ENCODE peak calls at places on chromosomes 5 and 9, in nine cellular contexts. E is NCI-H1092; Y is MCF 10A; Z is GM04504; S is NB4; H is stimulated activated CD4-positive, alpha-beta T cell treated with anti-CD3 and anti-CD28 coated beads, Interleukin-2, amount 100 ng/mL, for 48 hours; M is OCI-M1; D is DMS153; J is stimulated activated CD8-positive, alpha-beta memory T cell treated with anti-CD3 and anti-CD28 coated beads, Interleukin-12 subunit alpha, Interleukin-12 subunit beta, amount 100 ng/mL, for 1 hour. T is an unnamed sample.

GRCh38 chr9:133770076-133770777 is 32.1 kb upstream of the SARDH start:
- DNase-seq in D (no peak), H (no peak), S (no peak), E (no peak), Z (no peak), M (no peak), J (no peak), Y (no peak), T (no peak)

GRCh38 chr5:119743927-119744326 is 114.6 kb downstream of the FAM170A start:
- DNase-seq in Y (peak; percentile 89), E (no peak), D (no peak), S (peak; percentile 65), Z (no peak), M (peak; percentile 36), J (no peak), H (peak; percentile 5), T (peak; percentile 37)

GRCh38 chr9:116653580-116654355 is 33.3 kb upstream of the TRIM32 start:
- DNase-seq in H (no peak), M (no peak), Y (no peak), Z (no peak), J (no peak), E (no peak), D (no peak), S (no peak), T (no peak)

GRCh38 chr9:111008148-111009075 is 29.9 kb downstream of the LPAR1 start:
- DNase-seq in S (no peak), D (no peak), E (no peak), M (no peak), Y (no peak), H (no peak), J (no peak), Z (no peak), T (no peak)

GRCh38 chr5:42089705-42090104 is 164.6 kb downstream of the FBXO4 start:
- DNase-seq in S (no peak), D (no peak), E (no peak), J (no peak), M (no peak), Z (no peak), H (no peak), Y (no peak), T (no peak)

GRCh38 chr5:151492729-151493128 is 45.3 kb downstream of the SLC36A1 start:
- DNase-seq in E (no peak), Y (peak; percentile 22), H (peak; percentile 3), M (peak; percentile 19), S (peak; percentile 73), D (no peak), Z (no peak), J (no peak), T (peak; percentile 52)

GRCh38 chr5:32406650-32407049 is 37.9 kb downstream of the ZFR start:
- DNase-seq in E (no peak), H (no peak), M (no peak), Y (no peak), S (no peak), D (no peak), J (no peak), Z (no peak), T (no peak)

GRCh38 chr9:34513567-34514214 is 9.1 kb downstream of the ENHO start:
- DNase-seq in D (no peak), E (no peak), H (no peak), Z (no peak), M (no peak), J (no peak), Y (no peak), S (no peak), T (no peak)

GRCh38 chr9:69132391-69132790 is 41.7 kb upstream of the TJP2 start:
- DNase-seq in J (no peak), E (no peak), D (no peak), Y (no peak), M (no peak), Z (no peak), S (no peak), H (no peak), T (no peak)

GRCh38 chr9:107731115-107731762 is 241.7 kb upstream of the KLF4 start:
- DNase-seq in J (no peak), Y (no peak), E (no peak), M (no peak), D (no peak), H (no peak), Z (no peak), S (no peak), T (no peak)

GRCh38 chr5:128154943-128155342 is 71.4 kb downstream of the SLC12A2 start:
- DNase-seq in H (no peak), M (no peak), D (no peak), E (no peak), Y (peak; percentile 9), Z (peak; percentile 21), S (no peak), J (no peak), T (no peak)

GRCh38 chr5:142727736-142728047 is 41.8 kb upstream of the FGF1 start:
- DNase-seq in D (no peak), Z (no peak), H (no peak), E (no peak), S (peak; percentile 57), Y (no peak), J (no peak), M (peak; percentile 86), T (no peak)

GRCh38 chr5:35752012-35752411 is 104.7 kb upstream of the IL7R start:
- DNase-seq in D (no peak), E (no peak), H (no peak), J (no peak), S (no peak), Z (no peak), Y (no peak), M (no peak), T (no peak)

GRCh38 chr5:57298985-57299491 is 125.2 kb downstream of the GPBP1 start:
- DNase-seq in D (peak; percentile 2), M (peak; percentile 88), H (peak; percentile 45), S (peak; percentile 75), J (no peak), E (no peak), Z (peak; percentile 68), Y (peak; percentile 78), T (peak; percentile 68)

T was measured in RWPE1.